ENCODE peak calls at places on chromosomes 16 and 17, in eight cellular contexts. W is NCI-H1048; T is MG63; C is ELR; D is amygdala; H is activated CD4-positive, alpha-beta T cell treated with anti-CD3 and anti-CD28 coated beads, Interleukin-2, amount 50 U/mL, for 48 hours; U is MV-4-11; V is activated naive CD4-positive, alpha-beta T cell. I is an unnamed sample.

GRCh38 chr16:85078952-85079351 is 33.3 kb downstream of the CIBAR2 start:
- DNase-seq in W (no peak), T (no peak), C (no peak), D (no peak), H (no peak), U (no peak), V (no peak), I (no peak)

GRCh38 chr17:64328036-64328874 is 62.4 kb downstream of the PECAM1 start:
- DNase-seq in W (no peak), T (no peak), C (no peak), D (no peak), H (no peak), U (no peak), V (no peak), I (no peak)

GRCh38 chr16:10172848-10173655 is 9.2 kb downstream of the GRIN2A start:
- DNase-seq in W (no peak), T (peak; percentile 67), C (peak; percentile 95), D (peak; percentile 5), H (no peak), U (peak; percentile 86), V (no peak), I (no peak)

GRCh38 chr16:56869513-56870270 is 4.7 kb downstream of the SLC12A3 start:
- DNase-seq in W (no peak), T (peak; percentile 59), C (peak; percentile 54), D (no peak), H (peak; percentile 70), U (peak; percentile 75), V (no peak), I (no peak)

GRCh38 chr17:7729841-7730240 is 12.3 kb downstream of the DNAH2 start:
- DNase-seq in W (no peak), T (no peak), C (no peak), D (no peak), H (no peak), U (peak; percentile 75), V (no peak), I (no peak)

GRCh38 chr17:59328534-59329095 is 2.8 kb upstream of the YPEL2 start:
- DNase-seq in W (no peak), T (no peak), C (no peak), D (no peak), H (no peak), U (peak; percentile 1), V (no peak), I (no peak)

GRCh38 chr17:67290994-67291362 is 46.0 kb upstream of the HELZ start:
- DNase-seq in W (no peak), T (no peak), C (no peak), D (no peak), H (no peak), U (no peak), V (no peak), I (no peak)

GRCh38 chr17:37743875-37744632 is 805 bp downstream of the HNF1B start:
- DNase-seq in W (no peak), T (no peak), C (no peak), D (no peak), H (peak; percentile 18), U (no peak), V (no peak), I (no peak)

GRCh38 chr17:77037943-77038342 is 102.8 kb upstream of the SEC14L1 start:
- DNase-seq in W (no peak), T (no peak), C (no peak), D (no peak), H (no peak), U (no peak), V (no peak), I (no peak)

GRCh38 chr17:82400830-82401229 is 17.3 kb upstream of the HEXD start:
- DNase-seq in W (no peak), T (no peak), C (no peak), D (no peak), H (peak; percentile 67), U (peak; percentile 92), V (peak; percentile 20), I (no peak)

GRCh38 chr16:3305109-3306068 is at the start of the genes TIGD7 and ZNF75A:
- DNase-seq in W (no peak), T (peak; percentile 90), C (peak; percentile 89), D (peak; percentile 91), H (peak; percentile 84), U (peak; percentile 91), V (peak; percentile 76), I (peak; percentile 71)

GRCh38 chr16:81448154-81449131 is 3.8 kb downstream of the CMIP start:
- DNase-seq in W (no peak), T (no peak), C (no peak), D (no peak), H (no peak), U (no peak), V (no peak), I (no peak)

GRCh38 chr16:1543085-1543896 is 9.8 kb downstream of the TMEM204 start:
- DNase-seq in W (no peak), T (peak; percentile 66), C (peak; percentile 85), D (no peak), H (peak; percentile 84), U (peak; percentile 95), V (no peak), I (no peak)

GRCh38 chr16:48164907-48165715 is 9.3 kb upstream of the ABCC12 start:
- DNase-seq in W (no peak), T (peak; percentile 47), C (peak; percentile 78), D (peak; percentile 62), H (peak; percentile 78), U (peak; percentile 41), V (peak; percentile 51), I (peak; percentile 14)

GRCh38 chr16:66058181-66058580 is 308.3 kb upstream of the CDH5 start:
- DNase-seq in W (no peak), T (peak; percentile 19), C (no peak), D (no peak), H (no peak), U (no peak), V (no peak), I (no peak)

GRCh38 chr17:73613947-73614655 is 30.1 kb downstream of the SDK2 start:
- DNase-seq in W (no peak), T (no peak), C (no peak), D (no peak), H (no peak), U (no peak), V (no peak), I (no peak)

GRCh38 chr17:80428796-80429195 is 13.8 kb downstream of the ENDOV start:
- DNase-seq in W (no peak), T (no peak), C (no peak), D (no peak), H (no peak), U (no peak), V (no peak), I (no peak)

GRCh38 chr17:79824234-79824633 is 15.0 kb downstream of the CBX4 start:
- DNase-seq in W (no peak), T (no peak), C (no peak), D (no peak), H (no peak), U (no peak), V (no peak), I (no peak)

GRCh38 chr17:67376509-67376891 is 581 bp upstream of the PITPNC1 start:
- DNase-seq in W (no peak), T (no peak), C (peak; percentile 52), D (no peak), H (no peak), U (no peak), V (peak; percentile 42), I (no peak)

GRCh38 chr16:54817432-54817831 is 113.2 kb upstream of the IRX5 start:
- DNase-seq in W (no peak), T (peak; percentile 42), C (peak; percentile 1), D (no peak), H (no peak), U (peak; percentile 52), V (no peak), I (peak; percentile 8)

GRCh38 chr17:58808609-58809563 is 53.2 kb downstream of the PPM1E start:
- DNase-seq in W (no peak), T (no peak), C (no peak), D (no peak), H (no peak), U (no peak), V (no peak), I (no peak)

GRCh38 chr16:64983983-64984382 is 137.9 kb downstream of the CDH11 start:
- DNase-seq in W (no peak), T (peak; percentile 26), C (peak; percentile 46), D (peak; percentile 8), H (no peak), U (no peak), V (no peak), I (peak; percentile 9)

I was measured in NCI-H748 treated with DMSO at 0.1 percent for 48 hours.